ENCODE peak calls at places on chromosomes 3 and 15, in eight cellular contexts. One of them, this sample, is unnamed.

GRCh38 chr3:37996785-37997301 is 6.3 kb downstream of the VILL start:
- DNase-seq in psoas muscle: peak; percentile 60
- DNase-seq in transverse colon: peak; percentile 91
- DNase-seq in thoracic aorta: no peak
- DNase-seq in K562: peak; percentile 95
- DNase-seq in stomach: peak; percentile 87
- DNase-seq in lung: peak; percentile 85
- DNase-seq in cardiac muscle cell: peak; percentile 81
- DNase-seq in this sample: peak; percentile 70

GRCh38 chr15:75186044-75186443 is 15.6 kb upstream of the C15orf39 start:
- DNase-seq in thoracic aorta: no peak
- DNase-seq in stomach: no peak
- DNase-seq in K562: no peak
- DNase-seq in cardiac muscle cell: no peak
- DNase-seq in transverse colon: no peak
- DNase-seq in lung: no peak
- DNase-seq in psoas muscle: no peak
- DNase-seq in this sample: no peak

GRCh38 chr15:52567886-52568568 is 803 bp downstream of the ARPP19 start:
- DNase-seq in thoracic aorta: no peak
- DNase-seq in lung: peak; percentile 41
- DNase-seq in stomach: peak; percentile 48
- DNase-seq in K562: peak; percentile 40
- DNase-seq in transverse colon: peak; percentile 61
- DNase-seq in cardiac muscle cell: no peak
- DNase-seq in psoas muscle: no peak
- DNase-seq in this sample: peak; percentile 52

GRCh38 chr3:169594402-169594801 is 69.1 kb downstream of the MECOM start:
- DNase-seq in K562: no peak
- DNase-seq in psoas muscle: no peak
- DNase-seq in stomach: no peak
- DNase-seq in cardiac muscle cell: no peak
- DNase-seq in lung: no peak
- DNase-seq in transverse colon: no peak
- DNase-seq in thoracic aorta: no peak
- DNase-seq in this sample: no peak

GRCh38 chr3:156865732-156866131 is 39.6 kb downstream of the LEKR1 start:
- DNase-seq in cardiac muscle cell: peak; percentile 19
- DNase-seq in K562: no peak
- DNase-seq in lung: no peak
- DNase-seq in transverse colon: no peak
- DNase-seq in psoas muscle: no peak
- DNase-seq in thoracic aorta: no peak
- DNase-seq in stomach: no peak
- DNase-seq in this sample: no peak

GRCh38 chr3:88408935-88409334 is 259.2 kb downstream of the C3orf38 start:
- DNase-seq in lung: no peak
- DNase-seq in psoas muscle: no peak
- DNase-seq in transverse colon: no peak
- DNase-seq in stomach: no peak
- DNase-seq in thoracic aorta: no peak
- DNase-seq in K562: no peak
- DNase-seq in cardiac muscle cell: no peak
- DNase-seq in this sample: no peak

GRCh38 chr3:138367912-138368311 is 19.5 kb downstream of the MRAS start:
- DNase-seq in lung: peak; percentile 50
- DNase-seq in stomach: no peak
- DNase-seq in K562: no peak
- DNase-seq in transverse colon: peak; percentile 26
- DNase-seq in cardiac muscle cell: peak; percentile 12
- DNase-seq in thoracic aorta: peak; percentile 34
- DNase-seq in psoas muscle: peak; percentile 58
- DNase-seq in this sample: no peak

GRCh38 chr3:123980539-123980938 is 11.4 kb downstream of the ROPN1 start:
- DNase-seq in psoas muscle: no peak
- DNase-seq in stomach: no peak
- DNase-seq in K562: no peak
- DNase-seq in transverse colon: no peak
- DNase-seq in cardiac muscle cell: no peak
- DNase-seq in lung: no peak
- DNase-seq in thoracic aorta: no peak
- DNase-seq in this sample: no peak

GRCh38 chr3:41158947-41159346 is 40.4 kb upstream of the CTNNB1 start:
- DNase-seq in K562: no peak
- DNase-seq in lung: peak; percentile 50
- DNase-seq in cardiac muscle cell: no peak
- DNase-seq in psoas muscle: no peak
- DNase-seq in stomach: no peak
- DNase-seq in thoracic aorta: no peak
- DNase-seq in transverse colon: peak; percentile 66
- DNase-seq in this sample: peak; percentile 89

GRCh38 chr3:36482259-36482658 is 102.0 kb downstream of the STAC start:
- DNase-seq in lung: no peak
- DNase-seq in thoracic aorta: no peak
- DNase-seq in stomach: no peak
- DNase-seq in transverse colon: no peak
- DNase-seq in cardiac muscle cell: no peak
- DNase-seq in psoas muscle: no peak
- DNase-seq in K562: no peak
- DNase-seq in this sample: no peak

GRCh38 chr15:98321916-98322315 is 326.4 kb upstream of the IGF1R start:
- DNase-seq in stomach: no peak
- DNase-seq in thoracic aorta: no peak
- DNase-seq in cardiac muscle cell: no peak
- DNase-seq in lung: no peak
- DNase-seq in K562: no peak
- DNase-seq in psoas muscle: no peak
- DNase-seq in transverse colon: no peak
- DNase-seq in this sample: no peak

GRCh38 chr15:92383528-92384326 is 10.0 kb upstream of the ST8SIA2 start:
- DNase-seq in K562: peak; percentile 38
- DNase-seq in thoracic aorta: no peak
- DNase-seq in lung: no peak
- DNase-seq in cardiac muscle cell: peak; percentile 30
- DNase-seq in stomach: no peak
- DNase-seq in psoas muscle: no peak
- DNase-seq in transverse colon: no peak
- DNase-seq in this sample: no peak

GRCh38 chr3:32126305-32127015 is 20.0 kb downstream of the GPD1L start:
- DNase-seq in thoracic aorta: no peak
- DNase-seq in cardiac muscle cell: no peak
- DNase-seq in lung: no peak
- DNase-seq in transverse colon: no peak
- DNase-seq in K562: no peak
- DNase-seq in psoas muscle: no peak
- DNase-seq in stomach: no peak
- DNase-seq in this sample: no peak

DNA sequence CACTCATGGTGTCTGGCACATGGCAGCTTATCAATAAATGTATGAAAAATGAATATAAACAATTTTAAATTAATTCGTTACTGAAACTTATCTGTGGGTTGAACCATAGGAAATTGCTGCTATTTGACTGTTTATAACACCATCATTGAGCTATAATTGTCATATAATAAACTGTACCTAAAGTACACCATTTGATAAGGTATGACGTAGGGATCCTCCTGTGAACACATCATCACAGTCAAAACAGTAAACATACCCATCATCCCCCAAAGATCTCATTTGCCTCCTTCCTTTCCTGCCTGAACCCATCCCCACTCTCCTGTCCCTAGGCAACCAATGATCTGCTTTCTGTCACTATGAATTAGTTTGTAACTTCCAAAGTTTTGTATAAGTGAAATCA is 151.0 kb upstream of the SLC2A2 start:
- DNase-seq in cardiac muscle cell: no peak
- DNase-seq in psoas muscle: no peak
- DNase-seq in stomach: no peak
- DNase-seq in transverse colon: no peak
- DNase-seq in lung: no peak
- DNase-seq in K562: no peak
- DNase-seq in thoracic aorta: no peak
- DNase-seq in this sample: no peak
- H3K36me3 ChIP-seq in cardiac muscle cell: no peaks in the 10 kb centered on the region
- H3K36me3 ChIP-seq in psoas muscle: no peaks in the 10 kb centered on the region
- H3K36me3 ChIP-seq in stomach: no peaks in the 10 kb centered on the region
- H3K36me3 ChIP-seq in transverse colon: no peaks in the 10 kb centered on the region
- H3K36me3 ChIP-seq in lung: no peaks in the 10 kb centered on the region
- H3K36me3 ChIP-seq in K562: peaks cover 14% of the 10 kb centered on the region
- H3K36me3 ChIP-seq in thoracic aorta: no peaks in the 10 kb centered on the region
- H3K36me3 ChIP-seq in this sample: peaks cover 14% of the 10 kb centered on the region

GRCh38 chr15:90055182-90055581 is 47.1 kb downstream of the IDH2 start:
- DNase-seq in K562: no peak
- DNase-seq in transverse colon: no peak
- DNase-seq in stomach: no peak
- DNase-seq in thoracic aorta: no peak
- DNase-seq in lung: no peak
- DNase-seq in cardiac muscle cell: no peak
- DNase-seq in psoas muscle: no peak
- DNase-seq in this sample: peak; percentile 30

GRCh38 chr15:90059208-90059985 is 42.9 kb downstream of the IDH2 start:
- DNase-seq in cardiac muscle cell: peak; percentile 35
- DNase-seq in transverse colon: peak; percentile 88
- DNase-seq in K562: peak; percentile 76
- DNase-seq in thoracic aorta: no peak
- DNase-seq in stomach: peak; percentile 73
- DNase-seq in lung: peak; percentile 84
- DNase-seq in psoas muscle: peak; percentile 71
- DNase-seq in this sample: no peak

GRCh38 chr15:90054618-90055097 is 47.6 kb downstream of the IDH2 start:
- DNase-seq in transverse colon: no peak
- DNase-seq in cardiac muscle cell: no peak
- DNase-seq in lung: no peak
- DNase-seq in K562: no peak
- DNase-seq in stomach: no peak
- DNase-seq in thoracic aorta: no peak
- DNase-seq in psoas muscle: no peak
- DNase-seq in this sample: no peak

GRCh38 chr15:90060797-90061196 is 41.5 kb downstream of the IDH2 start:
- DNase-seq in K562: peak; percentile 27
- DNase-seq in thoracic aorta: no peak
- DNase-seq in psoas muscle: no peak
- DNase-seq in transverse colon: no peak
- DNase-seq in stomach: no peak
- DNase-seq in lung: no peak
- DNase-seq in cardiac muscle cell: no peak
- DNase-seq in this sample: no peak

GRCh38 chr15:90058308-90058707 is 44.0 kb downstream of the IDH2 start:
- DNase-seq in psoas muscle: no peak
- DNase-seq in stomach: no peak
- DNase-seq in transverse colon: no peak
- DNase-seq in thoracic aorta: no peak
- DNase-seq in cardiac muscle cell: no peak
- DNase-seq in K562: no peak
- DNase-seq in lung: no peak
- DNase-seq in this sample: no peak
- H3K4me1 ChIP-seq in psoas muscle: peaks cover 28% of the 10 kb centered on the region
- H3K4me1 ChIP-seq in stomach: peaks cover 59% of the 10 kb centered on the region
- H3K4me1 ChIP-seq in transverse colon: peaks cover 40% of the 10 kb centered on the region
- H3K4me1 ChIP-seq in thoracic aorta: peaks cover 18% of the 10 kb centered on the region
- H3K4me1 ChIP-seq in cardiac muscle cell: peaks cover 32% of the 10 kb centered on the region
- H3K4me1 ChIP-seq in K562: peaks cover 51% of the 10 kb centered on the region
- H3K4me1 ChIP-seq in lung: peaks cover 55% of the 10 kb centered on the region
- H3K4me1 ChIP-seq in this sample: no peaks in the 10 kb centered on the region

GRCh38 chr15:64429448-64429847 is 30.9 kb upstream of the ZNF609 start:
- DNase-seq in transverse colon: no peak
- DNase-seq in stomach: no peak
- DNase-seq in psoas muscle: no peak
- DNase-seq in lung: no peak
- DNase-seq in cardiac muscle cell: no peak
- DNase-seq in K562: no peak
- DNase-seq in thoracic aorta: no peak
- DNase-seq in this sample: no peak

GRCh38 chr15:64426845-64427465 is 33.4 kb upstream of the ZNF609 start:
- DNase-seq in lung: no peak
- DNase-seq in psoas muscle: no peak
- DNase-seq in stomach: no peak
- DNase-seq in cardiac muscle cell: peak; percentile 75
- DNase-seq in K562: no peak
- DNase-seq in transverse colon: no peak
- DNase-seq in thoracic aorta: no peak
- DNase-seq in this sample: no peak

GRCh38 chr15:64430000-64430735 is 30.2 kb upstream of the ZNF609 start:
- DNase-seq in cardiac muscle cell: peak; percentile 97
- DNase-seq in K562: peak; percentile 80
- DNase-seq in stomach: no peak
- DNase-seq in transverse colon: peak; percentile 19
- DNase-seq in psoas muscle: no peak
- DNase-seq in lung: peak; percentile 32
- DNase-seq in thoracic aorta: no peak
- DNase-seq in this sample: no peak
- H3K36me3 ChIP-seq in cardiac muscle cell: no peaks in the 10 kb centered on the region
- H3K36me3 ChIP-seq in K562: peaks cover 9% of the 10 kb centered on the region
- H3K36me3 ChIP-seq in stomach: peaks cover 52% of the 10 kb centered on the region
- H3K36me3 ChIP-seq in transverse colon: no peaks in the 10 kb centered on the region
- H3K36me3 ChIP-seq in psoas muscle: peaks cover 51% of the 10 kb centered on the region
- H3K36me3 ChIP-seq in lung: peaks cover 4% of the 10 kb centered on the region
- H3K36me3 ChIP-seq in thoracic aorta: peaks cover 15% of the 10 kb centered on the region
- H3K36me3 ChIP-seq in this sample: peaks cover 7% of the 10 kb centered on the region

DNA sequence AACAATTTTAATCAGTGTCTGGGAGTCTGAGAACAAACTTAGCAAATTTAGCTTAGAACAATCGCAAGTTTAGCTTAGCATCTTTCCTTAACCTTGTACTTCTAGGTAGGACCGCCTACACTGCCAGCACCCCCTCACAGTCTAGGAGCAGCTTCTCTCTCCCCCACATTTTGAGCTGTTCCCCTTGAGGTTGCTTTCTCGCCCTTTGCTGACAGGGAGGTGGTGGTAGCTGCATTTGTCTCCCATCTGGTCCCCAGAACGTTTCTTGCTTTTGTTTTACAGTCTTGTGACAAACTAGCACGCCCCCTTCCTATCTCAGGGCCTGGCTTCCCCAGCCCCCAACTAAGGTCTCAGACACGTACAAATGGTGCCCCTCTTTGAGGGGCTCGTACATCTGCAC is 27.4 kb downstream of the CRTC3 start:
- DNase-seq in transverse colon: no peak
- DNase-seq in stomach: no peak
- DNase-seq in psoas muscle: no peak
- DNase-seq in lung: no peak
- DNase-seq in thoracic aorta: no peak
- DNase-seq in cardiac muscle cell: peak; percentile 35
- DNase-seq in K562: peak; percentile 27
- DNase-seq in this sample: no peak
- H3K4me1 ChIP-seq in transverse colon: peaks cover 50% of the 10 kb centered on the region
- H3K4me1 ChIP-seq in stomach: peaks cover 31% of the 10 kb centered on the region
- H3K4me1 ChIP-seq in psoas muscle: peaks cover 68% of the 10 kb centered on the region
- H3K4me1 ChIP-seq in lung: peaks cover 7% of the 10 kb centered on the region
- H3K4me1 ChIP-seq in thoracic aorta: peaks cover 74% of the 10 kb centered on the region
- H3K4me1 ChIP-seq in cardiac muscle cell: peaks cover 45% of the 10 kb centered on the region
- H3K4me1 ChIP-seq in K562: peaks cover 22% of the 10 kb centered on the region
- H3K4me1 ChIP-seq in this sample: no peaks in the 10 kb centered on the region

DNA sequence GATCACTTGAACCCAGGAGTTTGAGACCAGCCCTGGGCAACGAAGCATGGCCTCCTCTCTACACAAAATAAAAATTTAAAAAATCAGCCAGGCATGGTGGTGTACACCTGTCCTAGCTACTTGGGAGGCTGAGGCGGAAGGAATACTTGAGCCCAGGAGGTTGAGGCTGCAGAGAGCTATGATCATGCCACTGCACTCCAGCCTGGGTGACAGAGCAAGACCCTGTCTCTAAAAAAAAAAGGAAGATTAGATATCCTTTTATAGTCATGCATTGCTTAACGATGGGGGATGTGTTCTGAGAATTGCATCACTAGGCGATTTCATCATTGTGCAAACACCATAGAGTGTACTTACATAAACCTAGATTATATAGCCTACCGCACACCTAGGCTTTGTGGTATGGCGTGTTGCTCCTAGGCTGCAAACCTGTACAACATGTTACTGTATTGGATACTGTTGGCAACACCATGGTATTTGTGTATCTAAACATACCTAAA is 12.6 kb downstream of the ALAS1 start:
- DNase-seq in psoas muscle: no peak
- DNase-seq in K562: no peak
- DNase-seq in transverse colon: no peak
- DNase-seq in stomach: peak; percentile 41
- DNase-seq in lung: no peak
- DNase-seq in cardiac muscle cell: peak; percentile 91
- DNase-seq in thoracic aorta: no peak
- DNase-seq in this sample: no peak
- H3K36me3 ChIP-seq in psoas muscle: peaks cover 100% of the 10 kb centered on the region
- H3K36me3 ChIP-seq in K562: peaks cover 90% of the 10 kb centered on the region
- H3K36me3 ChIP-seq in transverse colon: no peaks in the 10 kb centered on the region
- H3K36me3 ChIP-seq in stomach: peaks cover 100% of the 10 kb centered on the region
- H3K36me3 ChIP-seq in lung: peaks cover 61% of the 10 kb centered on the region
- H3K36me3 ChIP-seq in cardiac muscle cell: peaks cover 90% of the 10 kb centered on the region
- H3K36me3 ChIP-seq in thoracic aorta: peaks cover 82% of the 10 kb centered on the region
- H3K36me3 ChIP-seq in this sample: peaks cover 54% of the 10 kb centered on the region

This sample was measured in PC-9.